ENCODE peak calls at places on chromosomes 2 and 18, in five cellular contexts. One of them, this sample, is unnamed. For H3K4me1 and H3K36me3, the result is how much of the 10 kb centered on the place peaks cover.

GRCh38 chr2:159497256-159497655 is 119.1 kb downstream of the BAZ2B start:
- DNase-seq in left ventricle myocardium inferior: no peak
- DNase-seq in HCT116: peak
- DNase-seq in heart right ventricle: peak
- DNase-seq in uterus: no peak
- DNase-seq in this sample: no peak

GRCh38 chr18:80143876-80144275 is 34.8 kb downstream of the ADNP2 start:
- DNase-seq in HCT116: no peak
- DNase-seq in heart right ventricle: no peak
- DNase-seq in left ventricle myocardium inferior: no peak
- DNase-seq in uterus: no peak
- DNase-seq in this sample: no peak

GRCh38 chr2:40202798-40203400 is 249.0 kb downstream of the SLC8A1 start:
- DNase-seq in heart right ventricle: no peak
- DNase-seq in uterus: no peak
- DNase-seq in left ventricle myocardium inferior: no peak
- DNase-seq in HCT116: no peak
- DNase-seq in this sample: no peak

GRCh38 chr18:32358075-32358474 is 112.6 kb downstream of the GAREM1 start:
- DNase-seq in heart right ventricle: no peak
- DNase-seq in uterus: no peak
- DNase-seq in HCT116: no peak
- DNase-seq in left ventricle myocardium inferior: no peak
- DNase-seq in this sample: no peak

GRCh38 chr2:127225186-127225960 is 5.3 kb upstream of the CYP27C1 start:
- DNase-seq in uterus: no peak
- DNase-seq in left ventricle myocardium inferior: no peak
- DNase-seq in HCT116: no peak
- DNase-seq in heart right ventricle: no peak
- DNase-seq in this sample: no peak

GRCh38 chr18:49225160-49225559 is 235.3 kb downstream of the DYM start:
- DNase-seq in left ventricle myocardium inferior: no peak
- DNase-seq in heart right ventricle: no peak
- DNase-seq in uterus: no peak
- DNase-seq in HCT116: no peak
- DNase-seq in this sample: no peak

GRCh38 chr2:162661618-162662017 is 176.9 kb downstream of the KCNH7 start:
- DNase-seq in HCT116: no peak
- DNase-seq in uterus: no peak
- DNase-seq in left ventricle myocardium inferior: no peak
- DNase-seq in heart right ventricle: no peak
- DNase-seq in this sample: no peak

GRCh38 chr2:96156926-96157648 is 11.8 kb upstream of the DUSP2 start:
- DNase-seq in heart right ventricle: no peak
- DNase-seq in HCT116: no peak
- DNase-seq in left ventricle myocardium inferior: no peak
- DNase-seq in uterus: no peak
- DNase-seq in this sample: no peak

GRCh38 chr2:54076577-54076976 is 38.8 kb upstream of the ACYP2 start:
- DNase-seq in HCT116: no peak
- DNase-seq in uterus: no peak
- DNase-seq in heart right ventricle: no peak
- DNase-seq in left ventricle myocardium inferior: no peak
- DNase-seq in this sample: no peak

GRCh38 chr2:12612646-12613045 is 104.1 kb upstream of the TRIB2 start:
- DNase-seq in left ventricle myocardium inferior: no peak
- DNase-seq in HCT116: no peak
- DNase-seq in uterus: no peak
- DNase-seq in heart right ventricle: no peak
- DNase-seq in this sample: no peak

GRCh38 chr2:208103616-208104015 is 20.7 kb downstream of the CRYGD start:
- DNase-seq in HCT116: no peak
- DNase-seq in heart right ventricle: no peak
- DNase-seq in left ventricle myocardium inferior: no peak
- DNase-seq in uterus: no peak
- DNase-seq in this sample: no peak

GRCh38 chr2:133652407-133652806 is 84.1 kb upstream of the NCKAP5 start:
- DNase-seq in uterus: no peak
- DNase-seq in left ventricle myocardium inferior: no peak
- DNase-seq in heart right ventricle: no peak
- DNase-seq in HCT116: no peak
- DNase-seq in this sample: no peak

GRCh38 chr2:10332402-10333246 is 29.9 kb downstream of the HPCAL1 start:
- DNase-seq in uterus: no peak
- DNase-seq in heart right ventricle: no peak
- DNase-seq in left ventricle myocardium inferior: no peak
- DNase-seq in HCT116: no peak
- DNase-seq in this sample: no peak

GRCh38 chr2:229270551-229271410 is at the start of gene PID1:
- DNase-seq in HCT116: no peak
- DNase-seq in heart right ventricle: no peak
- DNase-seq in left ventricle myocardium inferior: peak
- DNase-seq in uterus: peak
- DNase-seq in this sample: peak

GRCh38 chr2:8754056-8754790 is 72.4 kb downstream of the ID2 start:
- DNase-seq in left ventricle myocardium inferior: no peak
- DNase-seq in uterus: no peak
- DNase-seq in heart right ventricle: no peak
- DNase-seq in HCT116: no peak
- DNase-seq in this sample: no peak

GRCh38 chr2:46308081-46308480 is 10.9 kb downstream of the EPAS1 start:
- DNase-seq in uterus: no peak
- DNase-seq in heart right ventricle: no peak
- DNase-seq in left ventricle myocardium inferior: no peak
- DNase-seq in HCT116: no peak
- DNase-seq in this sample: no peak
- H3K4me1 ChIP-seq in uterus: under half
- H3K4me1 ChIP-seq in heart right ventricle: half or more
- H3K4me1 ChIP-seq in left ventricle myocardium inferior: half or more
- H3K4me1 ChIP-seq in HCT116: under half
- H3K4me1 ChIP-seq in this sample: half or more

DNA sequence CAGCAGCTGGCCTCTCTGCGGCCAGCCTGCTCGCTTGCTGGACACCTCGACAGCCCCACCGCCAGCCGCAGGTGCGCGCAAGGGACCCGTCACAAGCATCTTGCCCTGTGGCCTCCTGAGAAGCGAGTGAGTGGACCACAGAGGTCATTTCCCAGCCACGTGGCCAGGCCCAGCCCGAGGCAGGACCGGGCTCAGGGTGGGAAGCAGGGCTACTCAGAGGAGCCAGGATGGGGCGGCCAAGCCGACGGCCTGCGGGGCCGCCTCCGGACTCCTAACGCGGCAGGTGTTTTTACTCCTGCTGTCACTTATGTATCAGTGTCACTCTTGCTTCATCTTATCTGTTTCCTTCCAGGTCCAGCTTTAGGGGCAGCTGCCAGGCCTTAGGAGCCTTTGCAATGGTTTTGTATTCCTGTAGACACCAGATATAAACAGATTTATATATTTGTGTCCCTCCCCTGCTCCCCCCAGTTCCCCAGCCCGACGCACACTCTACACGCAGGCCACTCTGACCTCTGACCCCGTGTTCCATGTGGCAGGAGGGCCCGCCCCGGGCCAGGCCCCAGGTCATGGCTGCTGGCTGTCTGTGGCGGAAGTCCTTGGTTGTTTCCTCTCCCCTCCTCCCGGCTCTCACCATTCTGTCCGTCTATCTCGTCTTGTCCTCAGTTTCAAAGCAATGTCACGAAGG is 236.4 kb downstream of the ATAD2B start:
- DNase-seq in left ventricle myocardium inferior: peak
- DNase-seq in heart right ventricle: peak
- DNase-seq in uterus: no peak
- DNase-seq in HCT116: no peak
- DNase-seq in this sample: peak
- H3K36me3 ChIP-seq in left ventricle myocardium inferior: under half
- H3K36me3 ChIP-seq in heart right ventricle: under half
- H3K36me3 ChIP-seq in uterus: under half
- H3K36me3 ChIP-seq in HCT116: under half
- H3K36me3 ChIP-seq in this sample: under half

DNA sequence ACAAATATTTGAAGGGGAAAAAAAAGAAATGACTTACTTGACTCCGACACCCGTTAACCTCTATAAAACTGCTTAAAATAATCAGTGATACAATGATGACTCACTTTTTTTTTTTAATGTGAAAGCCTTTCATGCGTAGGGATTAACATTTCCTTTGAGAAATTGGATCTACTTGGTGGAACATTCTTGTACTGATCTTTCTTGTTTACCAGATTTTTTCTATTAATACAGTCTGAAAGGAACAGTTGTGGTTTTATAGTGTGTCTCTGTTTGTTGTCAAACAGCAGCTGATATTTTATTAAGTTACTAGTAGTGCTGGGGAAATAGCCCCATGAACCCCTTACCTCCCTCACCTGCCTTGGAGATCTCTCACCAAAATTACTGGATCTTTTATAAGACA is 40.2 kb upstream of the NEB start:
- DNase-seq in left ventricle myocardium inferior: no peak
- DNase-seq in heart right ventricle: no peak
- DNase-seq in HCT116: peak
- DNase-seq in uterus: no peak
- DNase-seq in this sample: no peak
- H3K4me1 ChIP-seq in left ventricle myocardium inferior: under half
- H3K4me1 ChIP-seq in heart right ventricle: under half
- H3K4me1 ChIP-seq in HCT116: under half
- H3K4me1 ChIP-seq in uterus: under half
- H3K4me1 ChIP-seq in this sample: under half

GRCh38 chr2:202289394-202290204 is 24.0 kb downstream of the NOP58 start:
- DNase-seq in HCT116: no peak
- DNase-seq in heart right ventricle: no peak
- DNase-seq in uterus: no peak
- DNase-seq in left ventricle myocardium inferior: no peak
- DNase-seq in this sample: no peak
- H3K36me3 ChIP-seq in HCT116: half or more
- H3K36me3 ChIP-seq in heart right ventricle: under half
- H3K36me3 ChIP-seq in uterus: under half
- H3K36me3 ChIP-seq in left ventricle myocardium inferior: half or more
- H3K36me3 ChIP-seq in this sample: half or more

GRCh38 chr2:72921866-72922265 is 4.5 kb downstream of the EMX1 start:
- DNase-seq in left ventricle myocardium inferior: no peak
- DNase-seq in heart right ventricle: no peak
- DNase-seq in HCT116: no peak
- DNase-seq in uterus: no peak
- DNase-seq in this sample: no peak

GRCh38 chr2:72919414-72920316 is 2.3 kb downstream of the EMX1 start:
- DNase-seq in HCT116: no peak
- DNase-seq in heart right ventricle: no peak
- DNase-seq in uterus: no peak
- DNase-seq in left ventricle myocardium inferior: no peak
- DNase-seq in this sample: no peak

GRCh38 chr2:72917875-72918660 is 749 bp downstream of the EMX1 start:
- DNase-seq in heart right ventricle: no peak
- DNase-seq in HCT116: no peak
- DNase-seq in left ventricle myocardium inferior: no peak
- DNase-seq in uterus: no peak
- DNase-seq in this sample: no peak

GRCh38 chr2:72921088-72921851 is 4.0 kb downstream of the EMX1 start:
- DNase-seq in left ventricle myocardium inferior: no peak
- DNase-seq in HCT116: no peak
- DNase-seq in uterus: no peak
- DNase-seq in heart right ventricle: no peak
- DNase-seq in this sample: no peak

GRCh38 chr2:72920317-72921087 is 3.2 kb downstream of the EMX1 start:
- DNase-seq in uterus: no peak
- DNase-seq in heart right ventricle: no peak
- DNase-seq in HCT116: no peak
- DNase-seq in left ventricle myocardium inferior: no peak
- DNase-seq in this sample: no peak
- H3K4me1 ChIP-seq in uterus: under half
- H3K4me1 ChIP-seq in heart right ventricle: half or more
- H3K4me1 ChIP-seq in HCT116: under half
- H3K4me1 ChIP-seq in left ventricle myocardium inferior: half or more
- H3K4me1 ChIP-seq in this sample: under half